ENCODE peak calls at places on chromosome 19, in eight cellular contexts. B is suprapubic skin, P is sigmoid colon, I is esophagus muscularis mucosa, M is stomach, Y is ovary, D is A549, C is GM12878. G is an unnamed sample. For H3K4me1, the result is how much of the 10 kb centered on the place peaks cover.

GRCh38 chr19:868458-869244 is 9.2 kb downstream of the CFD start:
- DNase-seq in Y (peak), I (no peak), M (no peak), D (no peak), B (no peak), P (no peak), C (no peak), G (no peak)

GRCh38 chr19:54889566-54889965 is 15.5 kb downstream of the FCAR start:
- DNase-seq in Y (no peak), D (no peak), M (no peak), I (no peak), B (no peak), C (no peak), P (no peak), G (no peak)

GRCh38 chr19:504634-505033 is 2.7 kb upstream of the TPGS1 start:
- DNase-seq in P (no peak), I (no peak), B (no peak), M (no peak), C (no peak), D (no peak), Y (no peak), G (no peak)

GRCh38 chr19:39087907-39088686 is 3.9 kb downstream of the ACP7 start:
- DNase-seq in C (no peak), P (no peak), D (no peak), I (no peak), Y (no peak), B (no peak), M (no peak), G (no peak)

GRCh38 chr19:32675720-32676185 is at the start of gene RGS9BP:
- DNase-seq in P (peak), C (no peak), D (peak), B (peak), I (no peak), M (peak), Y (peak), G (peak)

GRCh38 chr19:20079487-20079886 is 1.7 kb downstream of the ZNF90 start:
- DNase-seq in B (no peak), C (no peak), D (no peak), M (no peak), I (no peak), Y (no peak), P (no peak), G (no peak)

GRCh38 chr19:33458171-33458633 is 63.4 kb downstream of the PEPD start:
- DNase-seq in Y (no peak), D (no peak), B (peak), I (no peak), C (no peak), P (no peak), M (no peak), G (no peak)

GRCh38 chr19:23118400-23118799 is 1.6 kb downstream of the ZNF730 start:
- DNase-seq in Y (no peak), B (no peak), C (no peak), I (no peak), D (no peak), P (no peak), M (no peak), G (no peak)

GRCh38 chr19:13962738-13963602 is 10.7 kb downstream of the DCAF15 start:
- DNase-seq in B (no peak), M (no peak), Y (peak), P (no peak), D (no peak), I (no peak), C (no peak), G (no peak)

GRCh38 chr19:37905936-37906867 is at the start of gene WDR87:
- DNase-seq in Y (no peak), P (no peak), B (peak), I (no peak), C (no peak), M (peak), D (peak), G (no peak)

GRCh38 chr19:31220540-31220939 is 128.7 kb downstream of the TSHZ3 start:
- DNase-seq in M (no peak), P (no peak), D (peak), Y (no peak), B (no peak), I (no peak), C (no peak), G (no peak)

GRCh38 chr19:2970201-2970838 is 7.0 kb upstream of the TLE6 start:
- DNase-seq in Y (no peak), I (no peak), P (no peak), C (no peak), M (no peak), B (no peak), D (peak), G (no peak)

GRCh38 chr19:17333611-17334413 is 843 bp downstream of the ANO8 start:
- DNase-seq in M (peak), C (peak), I (no peak), P (no peak), D (peak), Y (no peak), B (peak), G (no peak)

GRCh38 chr19:34808566-34808965 is 35.6 kb upstream of the ZNF599 start:
- DNase-seq in C (no peak), I (no peak), B (no peak), Y (no peak), P (no peak), D (no peak), M (no peak), G (no peak)

GRCh38 chr19:32916969-32917611 is 47.5 kb upstream of the SLC7A9 start:
- DNase-seq in D (no peak), P (no peak), I (no peak), B (no peak), M (no peak), Y (no peak), C (no peak), G (no peak)

GRCh38 chr19:16834747-16835146 is 5.5 kb downstream of the SIN3B start:
- DNase-seq in C (no peak), B (no peak), M (no peak), P (no peak), Y (no peak), I (no peak), D (no peak), G (no peak)

GRCh38 chr19:56301152-56301551 is 13.5 kb downstream of the ZSCAN5A start:
- DNase-seq in Y (no peak), P (no peak), M (no peak), I (no peak), C (no peak), D (no peak), B (no peak), G (no peak)

GRCh38 chr19:34505321-34506025 is 23.9 kb downstream of the WTIP start:
- DNase-seq in Y (no peak), C (no peak), I (peak), B (no peak), P (peak), D (no peak), M (no peak), G (no peak)

GRCh38 chr19:52398091-52398461 is 427 bp downstream of the ZNF528 start:
- DNase-seq in D (no peak), C (no peak), P (no peak), M (no peak), Y (peak), I (no peak), B (peak), G (no peak)

GRCh38 chr19:18762125-18763023 is 28.7 kb downstream of the COMP start:
- DNase-seq in D (no peak), Y (peak), C (no peak), P (peak), I (no peak), M (peak), B (no peak), G (peak)

GRCh38 chr19:38433268-38433733 is at the start of gene RYR1:
- DNase-seq in M (peak), I (no peak), Y (no peak), B (no peak), C (no peak), P (no peak), D (no peak), G (peak)

GRCh38 chr19:33444993-33445751 is 71.7 kb downstream of the CEBPG start:
- DNase-seq in B (peak), D (no peak), C (no peak), P (peak), I (no peak), Y (no peak), M (no peak), G (no peak)

GRCh38 chr19:10007811-10008211 is 2.5 kb downstream of the COL5A3 start:
- DNase-seq in I (no peak), M (no peak), D (no peak), C (no peak), Y (no peak), P (peak), B (no peak), G (no peak)

GRCh38 chr19:30117636-30118145 is 175.7 kb downstream of the URI1 start:
- DNase-seq in B (no peak), Y (no peak), C (no peak), D (no peak), P (no peak), I (no peak), M (no peak), G (no peak)

GRCh38 chr19:45780448-45781281 is 1.6 kb downstream of the DMPK start:
- DNase-seq in C (no peak), B (no peak), P (peak), Y (peak), M (no peak), D (no peak), I (no peak), G (no peak)

GRCh38 chr19:46911456-46911855 is 50.7 kb downstream of the ARHGAP35 start:
- DNase-seq in B (no peak), D (no peak), Y (no peak), P (no peak), I (no peak), C (no peak), M (no peak), G (no peak)

GRCh38 chr19:1471514-1472107 is 7.4 kb downstream of the C19orf25 start:
- DNase-seq in B (no peak), M (no peak), C (no peak), D (no peak), I (no peak), P (no peak), Y (no peak), G (no peak)

GRCh38 chr19:2207991-2208860 is 27.9 kb downstream of the PLEKHJ1 start:
- DNase-seq in Y (no peak), D (peak), B (peak), M (peak), P (peak), I (no peak), C (no peak), G (peak)

GRCh38 chr19:40213882-40214570 is 4.2 kb downstream of the TTC9B start:
- DNase-seq in I (no peak), C (no peak), P (no peak), M (no peak), D (no peak), Y (no peak), B (no peak), G (no peak)

GRCh38 chr19:40216777-40217026 is 1.5 kb downstream of the TTC9B start:
- DNase-seq in D (no peak), M (no peak), Y (no peak), I (no peak), P (no peak), B (no peak), C (no peak), G (no peak)

GRCh38 chr19:14156122-14156521 is 19.7 kb upstream of the ASF1B start:
- DNase-seq in Y (no peak), C (no peak), B (no peak), P (no peak), D (no peak), I (no peak), M (no peak), G (no peak)

GRCh38 chr19:45069056-45069455 is 7.2 kb downstream of the ZNF296 start:
- DNase-seq in P (no peak), D (peak), Y (no peak), I (no peak), M (peak), B (no peak), C (no peak), G (no peak)

GRCh38 chr19:13459351-13459750 is 46.9 kb downstream of the CACNA1A start:
- DNase-seq in I (no peak), Y (no peak), B (no peak), C (no peak), P (no peak), M (no peak), D (no peak), G (no peak)

GRCh38 chr19:40080289-40080688 is 10.5 kb downstream of the ZNF780A start:
- DNase-seq in P (no peak), D (no peak), C (no peak), M (no peak), I (no peak), B (no peak), Y (no peak), G (no peak)

GRCh38 chr19:48006762-48007161 is 12.3 kb downstream of the ELSPBP1 start:
- DNase-seq in B (no peak), D (peak), I (no peak), Y (no peak), P (no peak), C (no peak), M (no peak), G (no peak)

GRCh38 chr19:52176574-52176973 is 5.2 kb upstream of the ZNF836 start:
- DNase-seq in I (no peak), Y (no peak), C (no peak), B (no peak), M (peak), P (no peak), D (no peak), G (no peak)

GRCh38 chr19:43780706-43781525 is at the start of gene KCNN4:
- DNase-seq in C (no peak), D (peak), Y (no peak), P (no peak), B (no peak), M (peak), I (no peak), G (no peak)

GRCh38 chr19:43777163-43777700 is 3.5 kb downstream of the KCNN4 start:
- DNase-seq in B (no peak), I (no peak), C (no peak), P (no peak), D (no peak), Y (no peak), M (no peak), G (no peak)

GRCh38 chr19:43778651-43779050 is 2.1 kb downstream of the KCNN4 start:
- DNase-seq in B (no peak), C (no peak), I (no peak), D (no peak), P (no peak), M (no peak), Y (no peak), G (no peak)

GRCh38 chr19:43779820-43780219 is 953 bp downstream of the KCNN4 start:
- DNase-seq in Y (no peak), I (no peak), P (no peak), D (peak), C (no peak), B (no peak), M (no peak), G (no peak)

DNA sequence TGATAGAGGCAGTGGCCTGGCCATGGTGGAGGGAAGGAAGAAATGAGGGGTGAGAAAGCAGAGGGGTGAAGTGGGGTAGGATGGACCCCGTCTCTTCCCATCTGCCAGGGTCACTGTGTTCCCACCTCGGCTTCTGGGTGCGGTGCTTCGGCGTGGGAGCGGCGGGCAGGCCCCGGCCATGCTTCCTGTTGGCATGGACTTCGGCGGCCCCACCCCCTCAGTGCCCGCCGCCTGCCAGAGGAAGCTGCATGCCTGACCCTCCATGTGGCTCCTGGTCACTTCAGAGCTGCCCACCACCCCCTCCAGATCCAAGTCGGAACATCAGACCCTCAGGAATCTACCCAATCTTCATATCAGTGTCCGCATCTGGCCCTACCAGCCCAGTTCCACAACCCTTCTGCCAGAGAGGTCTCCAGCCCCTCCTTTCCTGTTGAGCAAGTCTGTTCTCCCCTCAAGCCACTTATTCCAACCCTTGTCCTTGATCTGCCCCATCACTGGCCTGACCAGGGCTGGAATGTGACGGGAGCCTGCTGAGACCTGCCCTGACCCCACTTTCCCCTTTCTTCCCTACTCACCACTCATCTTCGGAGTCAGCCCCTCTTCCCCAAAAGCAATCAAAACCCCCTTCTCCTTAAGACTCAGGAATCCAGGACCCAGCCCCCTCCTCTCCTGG is 1.5 kb downstream of the KCNN4 start:
- DNase-seq in I (no peak), M (peak), P (no peak), B (no peak), D (no peak), C (no peak), Y (no peak), G (no peak)
- TF ChIP-seq EP300 in I (no peak), M (no peak), P (no peak), B (no peak), D (no peak), C (no peak), Y (no peak), G (no peak)

DNA sequence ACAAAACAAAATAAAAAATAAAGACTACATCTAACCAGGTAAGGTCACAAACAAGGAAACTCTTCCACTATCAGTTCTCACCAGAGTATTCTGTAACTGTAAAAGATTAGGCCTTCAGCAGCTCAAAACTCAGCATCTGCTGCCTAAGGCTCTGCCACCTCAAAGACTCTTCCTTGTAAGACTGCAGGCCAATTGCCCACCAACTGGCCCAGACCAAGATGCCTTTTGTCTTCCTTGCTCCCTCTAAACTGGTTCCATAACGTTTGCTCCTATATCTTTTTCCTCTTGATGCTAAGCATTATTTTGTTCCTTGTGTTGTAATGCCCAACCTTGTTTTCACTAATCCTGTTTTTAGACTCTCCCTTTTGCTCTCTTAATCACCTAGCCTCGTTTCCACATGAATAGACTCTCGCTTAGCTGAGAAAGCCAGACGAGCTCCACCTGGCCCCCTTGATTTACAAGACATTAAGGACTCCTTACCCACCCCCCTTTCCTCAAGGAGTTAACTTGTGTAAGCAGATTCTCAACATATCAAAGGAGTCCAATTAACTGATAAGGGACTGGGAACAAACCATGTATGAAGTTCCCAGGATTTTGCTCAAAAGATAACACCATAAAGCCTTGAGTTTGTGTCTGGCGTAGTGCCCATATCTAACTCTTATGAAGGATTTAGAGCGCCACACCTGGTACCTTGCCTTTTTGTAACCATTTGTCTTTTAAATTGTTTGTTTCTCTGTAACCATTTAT is 1.5 kb downstream of the ZNF814 start:
- DNase-seq in I (no peak), B (no peak), C (no peak), M (no peak), Y (no peak), D (no peak), P (no peak), G (no peak)
- H3K27ac ChIP-seq in I (no peak), B (no peak), C (no peak), M (no peak), Y (no peak), D (no peak), P (no peak), G (no peak)

GRCh38 chr19:4388171-4389063 is 11.9 kb downstream of the SH3GL1 start:
- DNase-seq in C (no peak), Y (no peak), I (no peak), P (no peak), D (no peak), B (no peak), M (peak), G (no peak)

GRCh38 chr19:4390017-4390861 is 10.1 kb downstream of the SH3GL1 start:
- DNase-seq in Y (peak), M (no peak), D (no peak), P (no peak), B (no peak), C (no peak), I (no peak), G (no peak)

GRCh38 chr19:4390862-4391693 is 9.3 kb downstream of the SH3GL1 start:
- DNase-seq in M (no peak), P (no peak), B (no peak), C (no peak), D (no peak), Y (no peak), I (no peak), G (no peak)

GRCh38 chr19:4389511-4390016 is 10.8 kb downstream of the SH3GL1 start:
- DNase-seq in Y (no peak), C (no peak), I (no peak), M (no peak), B (no peak), P (no peak), D (no peak), G (no peak)

DNA sequence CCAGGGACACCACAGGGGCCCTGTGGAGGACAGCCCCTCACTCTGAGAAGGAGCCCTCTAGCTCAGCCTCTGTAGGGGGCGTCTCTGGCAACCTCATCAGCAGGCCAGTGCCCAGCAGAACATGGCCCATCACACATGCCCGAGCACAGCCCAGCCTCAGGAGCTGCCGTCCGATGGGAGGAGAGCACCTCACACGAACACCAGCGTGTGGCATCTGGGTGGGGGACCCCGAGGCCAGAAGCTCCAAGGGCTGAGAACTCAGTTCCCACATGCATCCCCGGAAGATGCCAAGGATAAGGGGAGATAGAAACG is 11.3 kb downstream of the SH3GL1 start:
- DNase-seq in P (no peak), D (no peak), I (no peak), C (no peak), B (no peak), Y (no peak), M (no peak), G (no peak)
- H3K4me1 ChIP-seq in P (half or more), D (under half), I (half or more), C (under half), B (half or more), Y (under half), M (half or more), G (half or more)

DNA sequence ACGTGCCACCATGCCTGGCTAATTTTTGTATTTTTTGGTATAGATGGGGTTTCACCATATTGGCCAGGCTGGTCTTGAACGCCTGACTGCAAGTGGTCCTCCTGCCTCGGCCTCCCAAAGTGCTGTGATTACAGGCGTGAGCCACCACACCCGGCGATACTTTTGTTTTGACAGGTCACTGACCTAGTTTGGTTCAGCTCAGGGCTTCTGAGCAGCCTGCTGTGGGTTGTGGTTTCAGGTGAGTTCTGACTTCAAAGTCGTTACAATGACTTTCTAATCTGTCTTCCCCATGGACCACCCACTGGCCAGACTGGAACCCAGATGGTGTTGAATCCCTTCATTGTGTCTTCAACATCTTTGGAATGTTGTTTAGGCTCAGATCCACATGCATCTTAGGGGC is 73.8 kb downstream of the TRPM4 start:
- DNase-seq in D (no peak), I (no peak), Y (no peak), P (no peak), B (no peak), M (no peak), C (peak), G (no peak)
- TF ChIP-seq EP300 in D (no peak), I (no peak), Y (no peak), P (no peak), B (no peak), M (no peak), C (peak), G (no peak)